ENCODE peak calls at places on chromosomes 16 and 17, in four cellular contexts. R, U, Z and Y are unnamed samples.

GRCh38 chr16:75497558-75497957 is 2.3 kb upstream of the CHST6 start:
- DNase-seq in R (no peak), Z (no peak), U (no peak), Y (no peak)

GRCh38 chr16:76483510-76483909 is 206.3 kb downstream of the CNTNAP4 start:
- DNase-seq in R (no peak), Z (no peak), U (no peak), Y (no peak)

GRCh38 chr17:36641331-36641876 is 40.0 kb downstream of the MRM1 start:
- DNase-seq in U (no peak), Z (no peak), R (no peak), Y (no peak)

GRCh38 chr16:31331141-31331764 is 23.7 kb upstream of the ITGAX start:
- DNase-seq in U (no peak), Z (no peak), R (peak), Y (no peak)

GRCh38 chr17:61122356-61122913 is 277.2 kb upstream of the TBX2 start:
- DNase-seq in U (no peak), Z (no peak), R (no peak), Y (no peak)

GRCh38 chr16:5024632-5025031 is 9.1 kb downstream of the NAGPA start:
- DNase-seq in R (no peak), Z (no peak), U (no peak), Y (no peak)

GRCh38 chr17:8005951-8006730 is 3.7 kb downstream of the GUCY2D start:
- DNase-seq in U (no peak), R (no peak), Z (no peak), Y (no peak)

GRCh38 chr17:11880714-11881113 is 116.6 kb downstream of the ZNF18 start:
- DNase-seq in R (no peak), U (no peak), Z (no peak), Y (no peak)

GRCh38 chr17:62052765-62053338 is 12.2 kb downstream of the MED13 start:
- DNase-seq in R (no peak), U (no peak), Z (no peak), Y (no peak)